ENCODE peak calls at places on chromosomes 11 and 22, in ten cellular contexts. One of them, this sample, is unnamed.

GRCh38 chr11:95345243-95345642 is 114.2 kb upstream of the SESN3 start:
- DNase-seq in neural crest cell: no peak
- DNase-seq in cardiac fibroblast: no peak
- DNase-seq in A549: no peak
- DNase-seq in AG09309: no peak
- DNase-seq in fibroblast of lung: no peak
- DNase-seq in cardiac muscle cell: no peak
- DNase-seq in endothelial cell of umbilical vein: no peak
- DNase-seq in GM13976: no peak
- DNase-seq in progenitor cell of endocrine pancreas: no peak
- DNase-seq in this sample: no peak

GRCh38 chr11:30017467-30017895 is 651 bp upstream of the KCNA4 start:
- DNase-seq in neural crest cell: no peak
- DNase-seq in AG09309: no peak
- DNase-seq in GM13976: no peak
- DNase-seq in fibroblast of lung: no peak
- DNase-seq in endothelial cell of umbilical vein: no peak
- DNase-seq in progenitor cell of endocrine pancreas: no peak
- DNase-seq in cardiac muscle cell: no peak
- DNase-seq in A549: no peak
- DNase-seq in cardiac fibroblast: no peak
- DNase-seq in this sample: no peak

GRCh38 chr22:43537019-43537585 is 125.3 kb downstream of the MPPED1 start:
- DNase-seq in GM13976: no peak
- DNase-seq in AG09309: no peak
- DNase-seq in cardiac muscle cell: no peak
- DNase-seq in endothelial cell of umbilical vein: no peak
- DNase-seq in A549: no peak
- DNase-seq in fibroblast of lung: no peak
- DNase-seq in neural crest cell: no peak
- DNase-seq in cardiac fibroblast: no peak
- DNase-seq in progenitor cell of endocrine pancreas: no peak
- DNase-seq in this sample: no peak

GRCh38 chr11:117814766-117815261 is 9.7 kb downstream of the FXYD2 start:
- DNase-seq in neural crest cell: no peak
- DNase-seq in progenitor cell of endocrine pancreas: no peak
- DNase-seq in cardiac fibroblast: no peak
- DNase-seq in AG09309: no peak
- DNase-seq in cardiac muscle cell: peak; percentile 66
- DNase-seq in A549: peak; percentile 69
- DNase-seq in fibroblast of lung: no peak
- DNase-seq in endothelial cell of umbilical vein: no peak
- DNase-seq in GM13976: peak; percentile 75
- DNase-seq in this sample: peak; percentile 73

GRCh38 chr22:44975444-44976262 is 34.2 kb downstream of the PHF21B start:
- DNase-seq in progenitor cell of endocrine pancreas: peak; percentile 92
- DNase-seq in cardiac muscle cell: peak; percentile 95
- DNase-seq in AG09309: peak; percentile 23
- DNase-seq in endothelial cell of umbilical vein: peak; percentile 58
- DNase-seq in A549: peak; percentile 74
- DNase-seq in neural crest cell: peak; percentile 96
- DNase-seq in GM13976: peak; percentile 95
- DNase-seq in fibroblast of lung: peak; percentile 78
- DNase-seq in cardiac fibroblast: peak; percentile 83
- DNase-seq in this sample: peak; percentile 92

GRCh38 chr11:29343465-29344333 is 673.1 kb downstream of the KCNA4 start:
- DNase-seq in cardiac muscle cell: peak; percentile 73
- DNase-seq in neural crest cell: peak; percentile 79
- DNase-seq in endothelial cell of umbilical vein: peak; percentile 58
- DNase-seq in fibroblast of lung: peak; percentile 34
- DNase-seq in AG09309: no peak
- DNase-seq in cardiac fibroblast: peak; percentile 64
- DNase-seq in GM13976: peak; percentile 10
- DNase-seq in A549: peak; percentile 72
- DNase-seq in progenitor cell of endocrine pancreas: peak; percentile 58
- DNase-seq in this sample: peak; percentile 39

GRCh38 chr11:131510662-131511061 is 140.2 kb downstream of the NTM start:
- DNase-seq in cardiac fibroblast: no peak
- DNase-seq in AG09309: no peak
- DNase-seq in A549: no peak
- DNase-seq in neural crest cell: no peak
- DNase-seq in endothelial cell of umbilical vein: no peak
- DNase-seq in cardiac muscle cell: no peak
- DNase-seq in GM13976: no peak
- DNase-seq in fibroblast of lung: no peak
- DNase-seq in progenitor cell of endocrine pancreas: no peak
- DNase-seq in this sample: no peak

GRCh38 chr11:96246718-96247540 is 96.1 kb downstream of the MAML2 start:
- DNase-seq in fibroblast of lung: peak; percentile 63
- DNase-seq in progenitor cell of endocrine pancreas: no peak
- DNase-seq in cardiac muscle cell: no peak
- DNase-seq in A549: peak; percentile 7
- DNase-seq in neural crest cell: no peak
- DNase-seq in AG09309: peak; percentile 66
- DNase-seq in endothelial cell of umbilical vein: peak; percentile 32
- DNase-seq in GM13976: no peak
- DNase-seq in cardiac fibroblast: no peak
- DNase-seq in this sample: no peak

GRCh38 chr11:34475656-34476055 is 36.9 kb downstream of the CAT start:
- DNase-seq in neural crest cell: no peak
- DNase-seq in GM13976: no peak
- DNase-seq in cardiac muscle cell: no peak
- DNase-seq in A549: no peak
- DNase-seq in cardiac fibroblast: no peak
- DNase-seq in fibroblast of lung: no peak
- DNase-seq in endothelial cell of umbilical vein: no peak
- DNase-seq in progenitor cell of endocrine pancreas: no peak
- DNase-seq in AG09309: no peak
- DNase-seq in this sample: no peak

GRCh38 chr11:126311464-126312291 is 7.8 kb downstream of the DCPS start:
- DNase-seq in fibroblast of lung: no peak
- DNase-seq in cardiac fibroblast: no peak
- DNase-seq in AG09309: no peak
- DNase-seq in cardiac muscle cell: no peak
- DNase-seq in endothelial cell of umbilical vein: no peak
- DNase-seq in GM13976: peak; percentile 55
- DNase-seq in A549: no peak
- DNase-seq in progenitor cell of endocrine pancreas: no peak
- DNase-seq in neural crest cell: no peak
- DNase-seq in this sample: no peak

GRCh38 chr11:122107045-122107444 is 9.0 kb downstream of the BLID start:
- DNase-seq in cardiac muscle cell: no peak
- DNase-seq in neural crest cell: no peak
- DNase-seq in progenitor cell of endocrine pancreas: no peak
- DNase-seq in endothelial cell of umbilical vein: no peak
- DNase-seq in fibroblast of lung: no peak
- DNase-seq in A549: no peak
- DNase-seq in AG09309: no peak
- DNase-seq in GM13976: no peak
- DNase-seq in cardiac fibroblast: no peak
- DNase-seq in this sample: no peak

GRCh38 chr22:30325065-30325720 is 1.5 kb downstream of the TBC1D10A start:
- DNase-seq in cardiac fibroblast: peak; percentile 84
- DNase-seq in endothelial cell of umbilical vein: no peak
- DNase-seq in A549: peak; percentile 54
- DNase-seq in neural crest cell: no peak
- DNase-seq in fibroblast of lung: peak; percentile 74
- DNase-seq in progenitor cell of endocrine pancreas: no peak
- DNase-seq in GM13976: no peak
- DNase-seq in cardiac muscle cell: peak; percentile 6
- DNase-seq in AG09309: peak; percentile 68
- DNase-seq in this sample: no peak

GRCh38 chr11:111531687-111532364 is 8.7 kb upstream of the LAYN start:
- DNase-seq in A549: peak; percentile 75
- DNase-seq in GM13976: peak; percentile 65
- DNase-seq in neural crest cell: no peak
- DNase-seq in cardiac muscle cell: no peak
- DNase-seq in fibroblast of lung: peak; percentile 83
- DNase-seq in cardiac fibroblast: peak; percentile 72
- DNase-seq in endothelial cell of umbilical vein: no peak
- DNase-seq in AG09309: peak; percentile 77
- DNase-seq in progenitor cell of endocrine pancreas: no peak
- DNase-seq in this sample: peak; percentile 55

GRCh38 chr11:45769960-45770359 is 35.0 kb upstream of the SLC35C1 start:
- DNase-seq in GM13976: no peak
- DNase-seq in cardiac fibroblast: no peak
- DNase-seq in progenitor cell of endocrine pancreas: no peak
- DNase-seq in neural crest cell: no peak
- DNase-seq in fibroblast of lung: no peak
- DNase-seq in AG09309: no peak
- DNase-seq in A549: no peak
- DNase-seq in cardiac muscle cell: no peak
- DNase-seq in endothelial cell of umbilical vein: no peak
- DNase-seq in this sample: no peak

GRCh38 chr11:45304992-45305335 is 18.8 kb upstream of the SYT13 start:
- DNase-seq in A549: no peak
- DNase-seq in progenitor cell of endocrine pancreas: no peak
- DNase-seq in AG09309: no peak
- DNase-seq in fibroblast of lung: no peak
- DNase-seq in cardiac muscle cell: no peak
- DNase-seq in endothelial cell of umbilical vein: no peak
- DNase-seq in neural crest cell: no peak
- DNase-seq in GM13976: no peak
- DNase-seq in cardiac fibroblast: no peak
- DNase-seq in this sample: no peak

GRCh38 chr11:13883042-13883441 is 79.5 kb upstream of the SPON1 start:
- DNase-seq in cardiac muscle cell: peak; percentile 33
- DNase-seq in progenitor cell of endocrine pancreas: no peak
- DNase-seq in A549: no peak
- DNase-seq in endothelial cell of umbilical vein: no peak
- DNase-seq in neural crest cell: no peak
- DNase-seq in cardiac fibroblast: no peak
- DNase-seq in AG09309: no peak
- DNase-seq in GM13976: no peak
- DNase-seq in fibroblast of lung: no peak
- DNase-seq in this sample: no peak
- TF ChIP-seq CTCF in cardiac muscle cell: no peak
- TF ChIP-seq CTCF in progenitor cell of endocrine pancreas: no peak
- TF ChIP-seq CTCF in A549: no peak
- TF ChIP-seq CTCF in endothelial cell of umbilical vein: no peak
- TF ChIP-seq CTCF in neural crest cell: no peak
- TF ChIP-seq CTCF in cardiac fibroblast: no peak
- TF ChIP-seq CTCF in AG09309: no peak
- TF ChIP-seq CTCF in GM13976: no peak
- TF ChIP-seq CTCF in fibroblast of lung: no peak
- TF ChIP-seq CTCF in this sample: no peak

GRCh38 chr22:41957941-41958556 is 6.1 kb downstream of the SMIM45 start:
- DNase-seq in cardiac muscle cell: no peak
- DNase-seq in endothelial cell of umbilical vein: no peak
- DNase-seq in cardiac fibroblast: no peak
- DNase-seq in AG09309: no peak
- DNase-seq in neural crest cell: no peak
- DNase-seq in fibroblast of lung: no peak
- DNase-seq in GM13976: no peak
- DNase-seq in progenitor cell of endocrine pancreas: no peak
- DNase-seq in A549: no peak
- DNase-seq in this sample: no peak
- TF ChIP-seq CTCF in cardiac muscle cell: no peak
- TF ChIP-seq CTCF in endothelial cell of umbilical vein: no peak
- TF ChIP-seq CTCF in cardiac fibroblast: no peak
- TF ChIP-seq CTCF in AG09309: no peak
- TF ChIP-seq CTCF in neural crest cell: peak; percentile 45
- TF ChIP-seq CTCF in fibroblast of lung: no peak
- TF ChIP-seq CTCF in GM13976: no peak
- TF ChIP-seq CTCF in progenitor cell of endocrine pancreas: peak; percentile 6
- TF ChIP-seq CTCF in A549: no peak
- TF ChIP-seq CTCF in this sample: no peak

GRCh38 chr11:9797300-9797699 is 133.4 kb downstream of the SWAP70 start:
- DNase-seq in A549: no peak
- DNase-seq in progenitor cell of endocrine pancreas: no peak
- DNase-seq in AG09309: no peak
- DNase-seq in fibroblast of lung: no peak
- DNase-seq in endothelial cell of umbilical vein: no peak
- DNase-seq in cardiac muscle cell: no peak
- DNase-seq in cardiac fibroblast: no peak
- DNase-seq in GM13976: no peak
- DNase-seq in neural crest cell: no peak
- DNase-seq in this sample: no peak
- TF ChIP-seq CTCF in A549: no peak
- TF ChIP-seq CTCF in progenitor cell of endocrine pancreas: no peak
- TF ChIP-seq CTCF in AG09309: no peak
- TF ChIP-seq CTCF in fibroblast of lung: no peak
- TF ChIP-seq CTCF in endothelial cell of umbilical vein: no peak
- TF ChIP-seq CTCF in cardiac muscle cell: no peak
- TF ChIP-seq CTCF in cardiac fibroblast: no peak
- TF ChIP-seq CTCF in GM13976: no peak
- TF ChIP-seq CTCF in neural crest cell: no peak
- TF ChIP-seq CTCF in this sample: no peak

GRCh38 chr22:40479887-40480538 is 109.6 kb downstream of the SGSM3 start:
- DNase-seq in AG09309: no peak
- DNase-seq in cardiac muscle cell: no peak
- DNase-seq in fibroblast of lung: peak; percentile 56
- DNase-seq in GM13976: no peak
- DNase-seq in cardiac fibroblast: peak; percentile 39
- DNase-seq in A549: no peak
- DNase-seq in endothelial cell of umbilical vein: no peak
- DNase-seq in neural crest cell: no peak
- DNase-seq in progenitor cell of endocrine pancreas: no peak
- DNase-seq in this sample: no peak

GRCh38 chr22:40480996-40481395 is 110.6 kb downstream of the SGSM3 start:
- DNase-seq in cardiac muscle cell: no peak
- DNase-seq in progenitor cell of endocrine pancreas: no peak
- DNase-seq in endothelial cell of umbilical vein: peak; percentile 57
- DNase-seq in GM13976: no peak
- DNase-seq in cardiac fibroblast: no peak
- DNase-seq in neural crest cell: no peak
- DNase-seq in A549: no peak
- DNase-seq in fibroblast of lung: no peak
- DNase-seq in AG09309: no peak
- DNase-seq in this sample: no peak

GRCh38 chr22:40477683-40478348 is 107.4 kb downstream of the SGSM3 start:
- DNase-seq in endothelial cell of umbilical vein: no peak
- DNase-seq in progenitor cell of endocrine pancreas: no peak
- DNase-seq in cardiac muscle cell: no peak
- DNase-seq in cardiac fibroblast: no peak
- DNase-seq in GM13976: no peak
- DNase-seq in A549: no peak
- DNase-seq in AG09309: no peak
- DNase-seq in neural crest cell: no peak
- DNase-seq in fibroblast of lung: no peak
- DNase-seq in this sample: no peak

GRCh38 chr22:40478456-40479125 is 108.2 kb downstream of the SGSM3 start:
- DNase-seq in cardiac muscle cell: no peak
- DNase-seq in fibroblast of lung: no peak
- DNase-seq in AG09309: no peak
- DNase-seq in cardiac fibroblast: no peak
- DNase-seq in A549: no peak
- DNase-seq in GM13976: no peak
- DNase-seq in neural crest cell: no peak
- DNase-seq in progenitor cell of endocrine pancreas: no peak
- DNase-seq in endothelial cell of umbilical vein: no peak
- DNase-seq in this sample: no peak

GRCh38 chr22:40479126-40479800 is 108.9 kb downstream of the SGSM3 start:
- DNase-seq in A549: no peak
- DNase-seq in GM13976: no peak
- DNase-seq in progenitor cell of endocrine pancreas: no peak
- DNase-seq in AG09309: no peak
- DNase-seq in cardiac muscle cell: no peak
- DNase-seq in endothelial cell of umbilical vein: no peak
- DNase-seq in fibroblast of lung: no peak
- DNase-seq in neural crest cell: no peak
- DNase-seq in cardiac fibroblast: no peak
- DNase-seq in this sample: no peak
- TF ChIP-seq CTCF in A549: no peak
- TF ChIP-seq CTCF in GM13976: no peak
- TF ChIP-seq CTCF in progenitor cell of endocrine pancreas: no peak
- TF ChIP-seq CTCF in AG09309: no peak
- TF ChIP-seq CTCF in cardiac muscle cell: no peak
- TF ChIP-seq CTCF in endothelial cell of umbilical vein: no peak
- TF ChIP-seq CTCF in fibroblast of lung: no peak
- TF ChIP-seq CTCF in neural crest cell: no peak
- TF ChIP-seq CTCF in cardiac fibroblast: no peak
- TF ChIP-seq CTCF in this sample: no peak

This sample was measured in GM10248.